ENCODE peak calls at places on chromosomes 12 and 14, in nine cellular contexts. V is nephron progenitor cell; W is T1000; I is CD4-positive, CD25-positive, alpha-beta regulatory T cell; O is fibroblast of the conjunctiva; E is endothelial cell; U is activated CD8-positive, alpha-beta memory T cell treated with anti-CD3 and anti-CD28 coated beads for 4 hours; B is RCC 7860; X is MV-4-11. Q is an unnamed sample.

GRCh38 chr14:51356381-51356780 is 116.3 kb downstream of the TMX1 start:
- DNase-seq in V (no peak), W (no peak), I (no peak), O (no peak), E (no peak), U (no peak), B (no peak), X (no peak), Q (no peak)

GRCh38 chr14:52086755-52087154 is 17.9 kb upstream of the NID2 start:
- DNase-seq in V (no peak), W (no peak), I (no peak), O (no peak), E (no peak), U (no peak), B (no peak), X (no peak), Q (no peak)

GRCh38 chr12:117143008-117143532 is 43.9 kb upstream of the TESC start:
- DNase-seq in V (no peak), W (no peak), I (no peak), O (no peak), E (no peak), U (no peak), B (no peak), X (no peak), Q (no peak)

GRCh38 chr12:16880864-16881285 is 274.9 kb upstream of the LMO3 start:
- DNase-seq in V (peak; percentile 18), W (no peak), I (no peak), O (no peak), E (no peak), U (no peak), B (no peak), X (no peak), Q (no peak)

GRCh38 chr14:101865288-101865687 is 99.1 kb upstream of the DYNC1H1 start:
- DNase-seq in V (no peak), W (no peak), I (no peak), O (no peak), E (no peak), U (no peak), B (peak; percentile 80), X (no peak), Q (no peak)

GRCh38 chr12:117298648-117299225 is 62.7 kb downstream of the NOS1 start:
- DNase-seq in V (no peak), W (no peak), I (no peak), O (no peak), E (no peak), U (no peak), B (no peak), X (no peak), Q (no peak)

GRCh38 chr12:67370979-67371378 is 101.8 kb downstream of the CAND1 start:
- DNase-seq in V (no peak), W (no peak), I (no peak), O (no peak), E (no peak), U (no peak), B (no peak), X (no peak), Q (no peak)

GRCh38 chr12:68418137-68418460 is 85.9 kb upstream of the MDM1 start:
- DNase-seq in V (no peak), W (no peak), I (no peak), O (no peak), E (no peak), U (no peak), B (no peak), X (no peak), Q (no peak)

GRCh38 chr12:6603095-6603567 is 4.0 kb downstream of the CHD4 start:
- DNase-seq in V (peak; percentile 26), W (no peak), I (peak; percentile 46), O (no peak), E (no peak), U (no peak), B (peak; percentile 34), X (no peak), Q (no peak)

GRCh38 chr12:68591716-68592437 is 18.8 kb upstream of the RAP1B start:
- DNase-seq in V (no peak), W (no peak), I (peak; percentile 74), O (no peak), E (no peak), U (no peak), B (no peak), X (no peak), Q (no peak)

GRCh38 chr12:30969606-30970395 is 43.3 kb downstream of the TSPAN11 start:
- DNase-seq in V (no peak), W (no peak), I (no peak), O (no peak), E (no peak), U (no peak), B (no peak), X (no peak), Q (no peak)

GRCh38 chr12:127888948-127889347 is 378.0 kb upstream of the TMEM132C start:
- DNase-seq in V (no peak), W (no peak), I (no peak), O (no peak), E (no peak), U (no peak), B (no peak), X (no peak), Q (no peak)

GRCh38 chr12:132582582-132583279 is 27.7 kb downstream of the LRCOL1 start:
- DNase-seq in V (peak; percentile 35), W (no peak), I (no peak), O (no peak), E (no peak), U (no peak), B (no peak), X (no peak), Q (no peak)

GRCh38 chr12:42144424-42145196 is at the start of gene GXYLT1:
- DNase-seq in V (peak; percentile 92), W (peak; percentile 92), I (peak; percentile 76), O (peak; percentile 87), E (peak; percentile 91), U (peak; percentile 41), B (peak; percentile 81), X (peak; percentile 86), Q (peak; percentile 46)

GRCh38 chr12:67795235-67795634 is 146.7 kb downstream of the DYRK2 start:
- DNase-seq in V (no peak), W (no peak), I (no peak), O (no peak), E (no peak), U (no peak), B (peak; percentile 57), X (no peak), Q (no peak)

GRCh38 chr14:79011091-79011919 is 841.1 kb downstream of the NRXN3 start:
- DNase-seq in V (peak; percentile 38), W (peak; percentile 3), I (no peak), O (peak; percentile 12), E (peak; percentile 28), U (no peak), B (peak; percentile 51), X (no peak), Q (no peak)

GRCh38 chr14:42563313-42563712 is 956.6 kb downstream of the LRFN5 start:
- DNase-seq in V (no peak), W (no peak), I (no peak), O (no peak), E (no peak), U (no peak), B (no peak), X (peak; percentile 62), Q (no peak)

GRCh38 chr14:90429764-90430163 is 32.9 kb downstream of the CALM1 start:
- DNase-seq in V (no peak), W (no peak), I (no peak), O (no peak), E (no peak), U (no peak), B (no peak), X (no peak), Q (no peak)

GRCh38 chr12:108371801-108372344 is 32.8 kb upstream of the CMKLR1 start:
- DNase-seq in V (no peak), W (no peak), I (no peak), O (peak; percentile 21), E (no peak), U (no peak), B (no peak), X (peak; percentile 62), Q (no peak)

Q was measured in activated naive CD8-positive, alpha-beta T cell treated with anti-CD3 and anti-CD28 coated beads, Interleukin-2, amount 50 U/mL, for 16 hours.